ENCODE peak calls at places on chromosomes 11 and 22, in six cellular contexts. P is GM12878, O is endothelial cell of umbilical vein, Y is K562, U is NB4, J is HepG2. W is an unnamed sample.

GRCh38 chr11:19055016-19055415 is 5.5 kb downstream of the MRGPRX2 start:
- DNase-seq in P (no peak), O (no peak), Y (no peak), U (no peak), J (no peak), W (no peak)

GRCh38 chr11:10605941-10606381 is 37.5 kb upstream of the LYVE1 start:
- DNase-seq in P (no peak), O (peak), Y (peak), U (peak), J (peak), W (no peak)

GRCh38 chr22:26783886-26784285 is 126.5 kb downstream of the MIAT start:
- DNase-seq in P (no peak), O (no peak), Y (no peak), U (no peak), J (no peak), W (no peak)

GRCh38 chr11:33320814-33321330 is 63.7 kb downstream of the HIPK3 start:
- DNase-seq in P (no peak), O (no peak), Y (peak), U (no peak), J (no peak), W (no peak)

GRCh38 chr22:28015676-28016601 is 96.9 kb upstream of the PITPNB start:
- DNase-seq in P (no peak), O (no peak), Y (no peak), U (no peak), J (no peak), W (no peak)

GRCh38 chr22:24483966-24484545 is 11.1 kb upstream of the UPB1 start:
- DNase-seq in P (no peak), O (no peak), Y (no peak), U (no peak), J (no peak), W (no peak)

GRCh38 chr22:31106651-31107205 is 640 bp downstream of the SELENOM start:
- DNase-seq in P (no peak), O (no peak), Y (no peak), U (no peak), J (no peak), W (no peak)

GRCh38 chr11:74877132-74877531 is 71.8 kb downstream of the XRRA1 start:
- DNase-seq in P (no peak), O (no peak), Y (peak), U (peak), J (no peak), W (no peak)

GRCh38 chr22:37485714-37486223 is 415 bp downstream of the MFNG start:
- DNase-seq in P (no peak), O (peak), Y (no peak), U (no peak), J (no peak), W (no peak)

GRCh38 chr11:6703247-6704063 is 20.3 kb upstream of the MRPL17 start:
- DNase-seq in P (no peak), O (peak), Y (peak), U (peak), J (peak), W (peak)

GRCh38 chr22:37502342-37503182 is 16.4 kb upstream of the MFNG start:
- DNase-seq in P (no peak), O (no peak), Y (no peak), U (peak), J (peak), W (peak)

GRCh38 chr11:11480951-11481350 is 127.9 kb upstream of the CSNK2A3 start:
- DNase-seq in P (no peak), O (no peak), Y (no peak), U (no peak), J (no peak), W (no peak)

GRCh38 chr11:111360150-111361043 is 18.7 kb downstream of the POU2AF1 start:
- DNase-seq in P (no peak), O (no peak), Y (no peak), U (no peak), J (peak), W (no peak)

GRCh38 chr22:28023774-28024173 is 104.7 kb upstream of the PITPNB start:
- DNase-seq in P (no peak), O (no peak), Y (no peak), U (no peak), J (no peak), W (no peak)

GRCh38 chr11:129048911-129049310 is 106.2 kb upstream of the TP53AIP1 start:
- DNase-seq in P (no peak), O (no peak), Y (no peak), U (no peak), J (no peak), W (no peak)

GRCh38 chr22:38320605-38321402 is 3.6 kb upstream of the CSNK1E start:
- DNase-seq in P (no peak), O (no peak), Y (no peak), U (no peak), J (no peak), W (no peak)

GRCh38 chr22:36606659-36607058 is 77.7 kb upstream of the EIF3D start:
- DNase-seq in P (no peak), O (no peak), Y (no peak), U (no peak), J (no peak), W (no peak)

GRCh38 chr11:123062892-123063395 is 1.0 kb upstream of the HSPA8 start:
- DNase-seq in P (no peak), O (no peak), Y (no peak), U (peak), J (no peak), W (no peak)

GRCh38 chr11:111663820-111664219 is 61.6 kb downstream of the SIK2 start:
- DNase-seq in P (no peak), O (peak), Y (peak), U (peak), J (no peak), W (no peak)

GRCh38 chr11:74269161-74269809 is 42.2 kb downstream of the P4HA3 start:
- DNase-seq in P (no peak), O (no peak), Y (no peak), U (peak), J (no peak), W (no peak)

GRCh38 chr11:69775163-69775755 is at the start of gene FGF4:
- DNase-seq in P (no peak), O (no peak), Y (no peak), U (no peak), J (no peak), W (no peak)

GRCh38 chr11:44848203-44848962 is 102.3 kb downstream of the TP53I11 start:
- DNase-seq in P (no peak), O (no peak), Y (no peak), U (no peak), J (no peak), W (no peak)

DNA sequence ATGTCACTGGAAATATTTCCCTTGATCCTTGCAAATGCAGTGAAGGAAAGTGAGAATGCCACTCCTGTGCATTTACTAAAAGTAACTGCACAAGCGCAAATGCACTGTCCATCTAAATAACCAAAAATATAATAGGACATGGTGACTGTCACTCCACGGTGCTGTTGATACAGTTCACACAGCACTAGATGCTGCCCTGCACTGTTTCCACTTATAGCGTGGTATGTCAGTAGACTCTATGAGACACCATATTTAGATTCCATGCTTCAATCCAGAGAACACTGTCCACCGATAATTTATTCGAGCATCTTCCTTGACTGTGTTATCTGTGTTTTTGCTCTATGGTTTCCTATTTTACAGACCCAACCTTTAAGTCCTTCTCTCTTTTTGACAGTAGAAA is 125.8 kb downstream of the MAML2 start:
- DNase-seq in P (no peak), O (no peak), Y (no peak), U (no peak), J (no peak), W (no peak)
- TF ChIP-seq MYC in P (no peak), O (no peak), Y (no peak), U (no peak), J (no peak), W (no peak)

DNA sequence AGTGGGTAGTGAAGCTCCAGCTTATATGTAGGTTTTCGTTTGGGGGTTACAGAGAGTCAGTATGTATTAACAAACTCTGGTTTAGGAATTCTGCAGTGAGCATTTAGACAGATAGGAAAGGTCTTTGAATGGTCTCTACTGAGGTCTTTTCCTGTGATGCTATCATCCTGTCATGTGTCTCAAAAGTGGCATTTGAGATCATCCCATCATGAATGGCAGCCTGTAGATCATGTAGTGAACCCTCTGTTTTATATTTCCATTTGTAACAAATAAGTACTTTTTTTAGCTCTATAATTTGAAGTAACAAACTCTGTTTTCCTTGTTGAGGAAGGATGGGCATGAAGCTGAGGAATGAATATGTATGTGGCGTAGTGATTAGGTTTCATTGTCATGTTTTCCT is 76.2 kb downstream of the PPP6R3 start:
- DNase-seq in P (no peak), O (no peak), Y (no peak), U (no peak), J (no peak), W (no peak)
- TF ChIP-seq MYC in P (no peak), O (no peak), Y (no peak), U (no peak), J (no peak), W (no peak)

GRCh38 chr22:41398921-41399320 is 17.2 kb downstream of the TEF start:
- DNase-seq in P (no peak), O (no peak), Y (no peak), U (no peak), J (no peak), W (no peak)

GRCh38 chr22:41397143-41397811 is 15.5 kb downstream of the TEF start:
- DNase-seq in P (no peak), O (no peak), Y (no peak), U (no peak), J (peak), W (no peak)

GRCh38 chr22:41403532-41404318 is 22.0 kb downstream of the TEF start:
- DNase-seq in P (peak), O (peak), Y (peak), U (peak), J (peak), W (peak)

GRCh38 chr22:41405588-41405987 is 23.8 kb downstream of the TEF start:
- DNase-seq in P (no peak), O (no peak), Y (no peak), U (no peak), J (no peak), W (no peak)

DNA sequence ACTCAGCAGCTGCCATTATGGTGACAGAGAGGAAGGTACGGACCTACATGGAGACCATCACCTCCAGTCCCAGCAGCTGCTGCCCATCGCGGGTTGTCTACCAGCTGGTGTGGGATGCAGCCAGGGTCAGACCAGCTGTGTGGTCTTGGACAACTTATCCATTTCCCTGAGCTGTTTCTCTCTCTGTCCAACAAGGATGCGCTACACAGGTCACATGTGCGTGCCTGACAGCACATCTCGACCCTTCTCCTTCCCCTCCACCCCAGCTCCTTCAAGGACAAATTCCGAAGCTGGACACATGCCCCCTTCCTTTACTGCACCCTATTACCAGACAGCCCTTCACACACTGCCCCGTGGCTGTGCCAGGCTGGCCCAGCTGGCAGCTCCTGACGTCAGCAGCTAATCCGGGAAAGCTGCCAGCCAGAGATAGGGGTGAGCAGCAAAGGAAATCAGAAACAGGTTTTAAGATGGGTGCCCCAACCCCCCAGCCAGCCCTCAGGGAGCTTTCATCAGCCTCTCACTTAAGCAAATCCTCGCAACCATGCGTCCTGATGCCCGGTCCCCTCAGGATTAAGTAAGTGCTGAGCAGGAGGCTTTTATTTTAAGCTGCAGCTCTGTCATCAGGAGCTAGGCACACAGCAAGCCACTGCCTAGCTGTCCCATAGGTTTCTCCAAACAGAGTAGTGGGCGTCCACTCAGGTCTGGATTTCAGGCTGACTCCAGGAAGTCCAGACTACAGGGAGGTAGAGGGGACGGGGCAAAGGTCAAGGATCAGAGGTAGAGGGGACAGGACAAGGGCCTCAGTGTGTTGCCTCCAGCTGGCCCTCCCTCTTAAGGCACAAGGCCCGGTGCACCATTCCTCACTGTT is 20.3 kb downstream of the TEF start:
- DNase-seq in P (no peak), O (peak), Y (no peak), U (no peak), J (peak), W (peak)
- TF ChIP-seq MYC in P (no peak), O (no peak), Y (no peak), U (no peak), J (no peak), W (no peak)

GRCh38 chr11:17790453-17790852 is 55.9 kb downstream of the KCNC1 start:
- DNase-seq in P (no peak), O (no peak), Y (no peak), U (no peak), J (no peak), W (peak)

GRCh38 chr11:17791144-17791543 is 56.6 kb downstream of the KCNC1 start:
- DNase-seq in P (no peak), O (no peak), Y (no peak), U (no peak), J (no peak), W (no peak)

GRCh38 chr11:17794981-17795380 is 60.4 kb downstream of the KCNC1 start:
- DNase-seq in P (no peak), O (no peak), Y (no peak), U (no peak), J (no peak), W (no peak)

GRCh38 chr11:17793642-17794170 is 59.1 kb downstream of the KCNC1 start:
- DNase-seq in P (no peak), O (no peak), Y (no peak), U (no peak), J (no peak), W (no peak)

DNA sequence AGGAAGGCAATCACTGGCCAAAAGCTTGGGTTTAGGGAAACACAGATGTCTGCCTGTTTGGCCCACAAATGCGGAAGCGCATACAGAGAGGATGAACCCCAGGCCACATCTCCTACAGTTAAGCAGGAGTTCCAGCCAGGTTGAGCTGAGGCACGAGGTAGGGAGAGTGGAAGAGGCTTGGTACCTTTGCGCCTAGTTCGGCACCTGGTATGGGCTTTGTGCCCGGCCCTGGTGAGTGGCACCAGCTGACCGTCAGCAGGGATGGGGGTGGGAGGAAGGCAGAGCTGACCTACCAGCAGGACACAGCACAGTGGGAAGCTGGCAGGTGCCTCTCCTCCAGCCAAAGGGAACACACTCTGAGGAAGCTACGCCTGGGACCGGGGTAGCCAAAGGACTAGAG is 57.6 kb downstream of the KCNC1 start:
- DNase-seq in P (no peak), O (no peak), Y (no peak), U (no peak), J (no peak), W (no peak)
- TF ChIP-seq MYC in P (no peak), O (no peak), Y (no peak), U (no peak), J (no peak), W (no peak)

GRCh38 chr11:67030976-67031375 is 8.0 kb downstream of the SYT12 start:
- DNase-seq in P (no peak), O (no peak), Y (no peak), U (peak), J (no peak), W (no peak)

GRCh38 chr11:67033661-67034166 is 10.8 kb downstream of the SYT12 start:
- DNase-seq in P (no peak), O (no peak), Y (no peak), U (peak), J (no peak), W (no peak)

GRCh38 chr11:67034350-67034749 is 11.4 kb downstream of the SYT12 start:
- DNase-seq in P (no peak), O (no peak), Y (no peak), U (no peak), J (no peak), W (no peak)

GRCh38 chr11:67031791-67032561 is 9.0 kb downstream of the SYT12 start:
- DNase-seq in P (no peak), O (no peak), Y (no peak), U (no peak), J (no peak), W (no peak)

GRCh38 chr11:67032830-67033555 is 10.1 kb downstream of the SYT12 start:
- DNase-seq in P (no peak), O (peak), Y (no peak), U (peak), J (no peak), W (peak)
- TF ChIP-seq MYC in P (no peak), O (no peak), Y (no peak), U (no peak), J (no peak), W (no peak)